ENCODE peak calls at places on chromosomes 12 and 14, in six cellular contexts. T is body of pancreas, K is ovary, R is gastrocnemius medialis, N is uterus, X is tibial nerve. C is an unnamed sample.

GRCh38 chr12:116397148-116397547 is 119.7 kb upstream of the MED13L start:
- DNase-seq in R (no peak), N (no peak), X (no peak), T (no peak), K (no peak), C (no peak)

GRCh38 chr14:90503582-90503981 is 106.8 kb downstream of the CALM1 start:
- DNase-seq in N (no peak), T (peak), R (no peak), X (no peak), K (no peak), C (no peak)

GRCh38 chr14:55366271-55366670 is 45.4 kb downstream of the ATG14 start:
- DNase-seq in R (no peak), K (no peak), N (no peak), X (no peak), T (no peak), C (no peak)

GRCh38 chr12:58310828-58311273 is 369.5 kb downstream of the ATP23 start:
- DNase-seq in R (no peak), T (peak), N (no peak), K (no peak), X (no peak), C (no peak)

GRCh38 chr12:88856201-88856600 is 275.9 kb upstream of the KITLG start:
- DNase-seq in X (no peak), K (no peak), N (no peak), T (no peak), R (no peak), C (no peak)

GRCh38 chr14:98808494-98809407 is 463.2 kb downstream of the BCL11B start:
- DNase-seq in T (no peak), N (no peak), X (no peak), R (no peak), K (no peak), C (no peak)

GRCh38 chr12:117360222-117360550 is 1.2 kb downstream of the NOS1 start:
- DNase-seq in K (no peak), X (no peak), R (no peak), T (no peak), N (no peak), C (no peak)

GRCh38 chr14:59190372-59190771 is 1.9 kb downstream of the DAAM1 start:
- DNase-seq in T (peak), R (no peak), X (no peak), N (peak), K (no peak), C (no peak)

GRCh38 chr12:26373606-26374495 is 178.5 kb downstream of the SSPN start:
- DNase-seq in T (no peak), R (no peak), K (no peak), X (no peak), N (no peak), C (no peak)

GRCh38 chr12:122406701-122407154 is 15.7 kb downstream of the CLIP1 start:
- DNase-seq in K (no peak), X (no peak), N (no peak), R (no peak), T (no peak), C (no peak)

GRCh38 chr12:6745751-6746525 is 7.0 kb downstream of the MLF2 start:
- DNase-seq in X (no peak), N (no peak), K (no peak), R (no peak), T (peak), C (no peak)

GRCh38 chr12:110269622-110270124 is 11.4 kb upstream of the ATP2A2 start:
- DNase-seq in R (peak), K (no peak), X (no peak), N (peak), T (no peak), C (no peak)

GRCh38 chr14:68426661-68427549 is 366.0 kb downstream of the ZFP36L1 start:
- DNase-seq in R (no peak), N (no peak), X (no peak), K (no peak), T (no peak), C (no peak)

GRCh38 chr14:99425272-99425681 is 55.4 kb downstream of the SETD3 start:
- DNase-seq in X (no peak), R (peak), K (no peak), T (peak), N (no peak), C (no peak)

GRCh38 chr12:66863276-66863675 is 184.4 kb upstream of the GRIP1 start:
- DNase-seq in R (no peak), N (no peak), T (no peak), K (no peak), X (no peak), C (no peak)

GRCh38 chr14:60944206-60944605 is 36.7 kb downstream of the TRMT5 start:
- DNase-seq in T (no peak), R (peak), N (no peak), K (no peak), X (no peak), C (no peak)

GRCh38 chr14:53093206-53093605 is 59.9 kb downstream of the DDHD1 start:
- DNase-seq in K (no peak), R (no peak), N (no peak), X (no peak), T (no peak), C (no peak)

GRCh38 chr12:59096246-59096645 is 175.9 kb upstream of the LRIG3 start:
- DNase-seq in N (no peak), T (no peak), X (no peak), K (no peak), R (no peak), C (no peak)

GRCh38 chr14:98219638-98220037 is 1052.4 kb downstream of the BCL11B start:
- DNase-seq in K (no peak), R (no peak), T (no peak), N (no peak), X (no peak), C (no peak)

GRCh38 chr14:99732436-99733220 is 48.5 kb downstream of the CYP46A1 start:
- DNase-seq in R (peak), X (no peak), K (peak), T (no peak), N (peak), C (no peak)

GRCh38 chr14:29637406-29637805 is 290.2 kb downstream of the PRKD1 start:
- DNase-seq in T (peak), K (peak), R (peak), X (peak), N (no peak), C (no peak)

GRCh38 chr12:56282030-56282429 is 15.3 kb downstream of the COQ10A start:
- DNase-seq in X (no peak), T (no peak), R (no peak), K (no peak), N (no peak), C (no peak)

GRCh38 chr14:92074555-92074954 is 31.8 kb downstream of the ATXN3 start:
- DNase-seq in X (no peak), R (no peak), N (no peak), T (no peak), K (no peak), C (no peak)

DNA sequence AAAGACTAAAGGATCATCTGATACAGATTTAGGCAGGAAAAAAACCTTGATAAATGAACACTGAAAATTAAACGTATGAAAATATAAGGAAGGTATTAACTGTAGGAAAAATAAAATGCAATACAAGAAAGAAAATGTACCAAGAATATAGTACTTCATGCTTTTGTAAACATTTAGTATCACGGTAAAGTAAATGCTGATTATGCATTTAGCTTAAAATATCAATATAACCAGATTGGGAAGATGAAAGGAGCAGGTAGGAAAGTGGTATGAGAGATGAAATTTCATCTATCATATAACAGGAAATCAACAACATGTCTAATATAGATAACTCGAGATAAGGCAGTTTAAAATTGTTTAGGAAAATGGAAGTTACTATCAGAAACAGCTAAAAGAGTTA is 38.1 kb upstream of the MTHFD1 start:
- DNase-seq in X (no peak), T (no peak), R (no peak), K (no peak), N (no peak), C (no peak)
- TF ChIP-seq POLR2A in X (no peak), T (no peak), R (no peak), K (no peak), N (no peak), C (no peak)

DNA sequence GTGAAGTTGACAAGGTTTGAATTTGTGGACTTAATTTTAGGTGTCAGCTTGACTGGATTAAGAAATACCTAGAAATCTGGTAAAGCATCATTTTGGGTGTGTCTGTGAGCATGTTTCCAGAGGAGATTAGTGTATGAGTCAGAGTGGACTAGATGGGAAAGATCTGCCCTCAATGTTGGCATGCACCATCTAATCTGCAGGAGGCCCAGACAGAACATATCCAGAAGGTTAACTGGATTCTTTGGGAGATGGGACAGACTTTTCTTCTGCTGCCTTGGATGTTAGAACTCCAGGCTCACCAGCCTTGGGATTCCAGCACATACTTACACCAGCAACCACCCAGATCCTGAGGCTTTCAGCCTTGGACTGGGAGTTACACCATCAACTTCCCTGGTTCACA is 14.1 kb downstream of the SGPP1 start:
- DNase-seq in K (no peak), T (no peak), N (no peak), R (no peak), X (no peak), C (no peak)
- H3K27ac ChIP-seq in K (no peak), T (no peak), N (no peak), R (no peak), X (no peak), C (no peak)

GRCh38 chr14:70831382-70831781 is 22.1 kb upstream of the MAP3K9 start:
- DNase-seq in T (no peak), K (no peak), X (no peak), R (no peak), N (no peak), C (no peak)
- TF ChIP-seq POLR2A in T (no peak), K (no peak), X (no peak), R (no peak), N (no peak), C (no peak)

GRCh38 chr12:106282457-106283097 is 20.0 kb upstream of the TCP11L2 start:
- DNase-seq in N (peak), K (peak), R (peak), X (no peak), T (peak), C (no peak)

GRCh38 chr12:106284294-106285105 is 18.0 kb upstream of the TCP11L2 start:
- DNase-seq in X (no peak), N (no peak), R (no peak), K (no peak), T (no peak), C (no peak)

GRCh38 chr12:106281056-106281782 is 21.3 kb upstream of the TCP11L2 start:
- DNase-seq in R (no peak), T (no peak), N (no peak), X (no peak), K (no peak), C (no peak)

GRCh38 chr12:106276032-106276728 is 26.4 kb upstream of the TCP11L2 start:
- DNase-seq in R (no peak), X (no peak), K (no peak), T (no peak), N (no peak), C (no peak)

DNA sequence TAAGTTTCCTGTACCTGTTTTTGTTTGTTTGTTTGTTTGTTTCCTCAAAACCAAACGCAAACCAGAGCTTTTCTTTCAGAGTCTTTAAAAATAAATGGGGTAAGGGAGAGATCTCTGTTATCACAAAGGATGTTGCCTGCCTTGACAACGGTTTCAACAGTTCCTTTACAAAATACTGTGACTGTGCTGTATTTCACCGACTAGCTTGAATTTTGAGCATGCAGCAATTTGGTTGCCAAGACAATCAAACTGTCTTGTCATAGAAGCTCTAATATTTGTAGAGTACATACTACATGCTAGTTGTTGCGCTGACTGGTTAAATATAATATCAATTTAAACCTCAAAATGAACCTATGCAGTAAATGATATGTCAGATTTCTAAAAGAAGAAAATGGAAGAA is 22.4 kb upstream of the TCP11L2 start:
- DNase-seq in N (no peak), X (no peak), K (no peak), R (no peak), T (no peak), C (no peak)
- H3K27ac ChIP-seq in N (no peak), X (no peak), K (no peak), R (no peak), T (no peak), C (no peak)

GRCh38 chr14:24146978-24147760 is at the start of gene RNF31:
- DNase-seq in T (peak), R (peak), K (peak), X (peak), N (peak), C (peak)
- TF ChIP-seq POLR2A in T (peak), R (peak), K (peak), X (peak), N (peak), C (no peak)

DNA sequence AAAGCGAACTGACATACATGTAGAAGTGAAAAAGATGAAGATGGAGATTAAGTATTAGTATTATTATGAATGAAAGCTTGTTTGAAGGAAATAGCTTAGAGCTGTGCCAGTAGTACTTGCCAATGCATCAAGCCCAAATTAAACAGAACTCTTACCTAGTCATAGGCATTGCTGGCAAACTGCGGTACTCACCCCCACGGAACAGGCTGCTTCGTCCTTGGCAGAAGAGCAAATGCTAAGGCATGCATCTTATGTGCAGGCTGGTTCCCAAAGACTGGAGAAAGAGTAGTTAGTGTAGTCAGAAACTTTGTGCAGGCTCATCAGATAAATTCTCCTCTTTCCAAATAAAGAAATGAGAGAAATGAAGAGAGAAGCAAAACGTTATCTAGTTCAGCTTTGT is 134.8 kb downstream of the CCDC59 start:
- DNase-seq in X (no peak), T (no peak), K (no peak), R (no peak), N (no peak), C (no peak)
- H3K27ac ChIP-seq in X (no peak), T (no peak), K (no peak), R (no peak), N (no peak), C (no peak)

DNA sequence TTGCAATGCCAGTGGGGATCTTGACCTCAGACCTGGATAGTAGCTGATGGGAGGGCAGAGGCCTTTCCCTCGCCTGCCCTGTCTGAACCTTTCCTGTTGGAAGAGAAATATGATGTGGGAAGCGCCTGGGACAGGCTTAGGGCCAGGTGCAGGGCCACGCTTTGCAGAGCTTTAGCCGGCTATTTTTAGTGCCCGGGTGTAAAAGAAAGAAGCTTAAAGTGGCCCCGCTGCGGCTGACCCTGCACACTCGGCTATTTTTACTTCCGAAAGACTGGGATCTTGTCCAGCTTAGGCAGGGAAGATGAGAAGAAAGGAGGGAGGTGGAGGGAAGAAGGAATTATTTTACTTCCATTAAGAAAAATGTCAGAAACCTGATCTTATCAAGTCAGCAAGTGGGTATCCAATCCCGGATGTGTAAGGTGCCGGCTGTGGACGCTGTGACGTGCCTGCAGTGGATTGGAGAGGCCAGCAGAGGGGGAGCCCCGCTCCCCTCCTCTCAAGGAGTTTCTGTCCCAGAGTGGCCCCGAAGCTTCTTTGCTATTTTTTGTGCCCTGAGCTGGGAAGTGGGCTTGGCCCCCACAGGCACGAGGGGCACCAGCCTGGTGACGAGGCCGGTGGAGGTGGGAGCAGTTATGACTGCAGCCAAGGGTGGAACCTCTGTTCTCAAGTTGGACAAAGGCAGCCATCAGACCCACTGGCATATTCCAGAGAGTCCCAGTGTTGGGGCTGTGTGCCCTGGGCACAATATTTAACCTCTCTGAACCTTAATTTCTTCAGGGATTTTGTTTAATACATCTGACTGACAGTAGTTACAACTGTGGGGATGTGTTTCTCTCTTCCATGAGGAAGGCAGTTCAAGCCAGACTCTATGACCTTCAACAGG is 97.7 kb downstream of the ESRRB start:
- DNase-seq in N (no peak), K (no peak), T (no peak), X (no peak), R (peak), C (no peak)
- TF ChIP-seq POLR2A in N (no peak), K (no peak), T (no peak), X (no peak), R (no peak), C (no peak)

DNA sequence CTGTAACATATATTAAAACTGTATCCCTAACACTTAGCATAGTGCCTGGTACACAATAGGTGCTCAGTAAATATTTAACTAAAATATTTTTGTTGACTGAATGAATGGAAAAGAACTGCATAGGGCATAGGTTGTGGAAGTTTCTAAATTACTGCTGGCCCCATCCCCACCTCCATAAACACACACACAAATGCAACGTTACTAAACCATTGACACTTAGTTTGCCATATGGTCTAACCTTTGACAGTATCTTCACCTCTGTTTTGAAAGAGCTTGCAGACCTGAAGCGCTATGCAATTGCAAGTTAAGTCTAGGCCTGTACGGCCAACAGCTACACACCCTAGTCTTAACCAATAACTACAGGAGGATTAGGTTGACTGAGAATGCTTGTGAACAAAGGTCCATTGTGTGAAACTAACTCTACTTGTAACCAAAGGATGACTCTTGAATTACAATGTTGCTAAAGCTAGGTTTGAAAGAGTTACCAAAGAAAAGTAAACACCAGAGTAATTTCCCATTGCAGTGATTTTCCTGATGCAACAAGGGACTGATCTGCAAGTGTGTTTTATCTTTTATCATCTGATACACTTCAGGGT is 924 bp upstream of the MANSC1 start:
- DNase-seq in K (no peak), N (no peak), T (no peak), X (no peak), R (no peak), C (no peak)
- H3K27ac ChIP-seq in K (no peak), N (peak), T (peak), X (peak), R (no peak), C (peak)

GRCh38 chr12:133130808-133131128 is 341 bp downstream of the ZNF10 start:
- DNase-seq in K (peak), N (no peak), X (peak), T (peak), R (peak), C (peak)
- TF ChIP-seq POLR2A in K (no peak), N (no peak), X (no peak), T (no peak), R (no peak), C (no peak)

GRCh38 chr12:113170926-113171325 is 14.4 kb downstream of the DDX54 start:
- DNase-seq in N (no peak), K (no peak), R (no peak), T (no peak), X (no peak), C (no peak)

GRCh38 chr12:113172185-113172584 is 13.1 kb downstream of the DDX54 start:
- DNase-seq in K (no peak), X (no peak), R (no peak), T (no peak), N (no peak), C (no peak)

GRCh38 chr12:113174461-113175384 is 10.6 kb downstream of the DDX54 start:
- DNase-seq in N (peak), T (peak), K (peak), X (peak), R (peak), C (no peak)

GRCh38 chr12:113171543-113171942 is 13.7 kb downstream of the DDX54 start:
- DNase-seq in K (no peak), N (no peak), T (no peak), R (no peak), X (no peak), C (no peak)

DNA sequence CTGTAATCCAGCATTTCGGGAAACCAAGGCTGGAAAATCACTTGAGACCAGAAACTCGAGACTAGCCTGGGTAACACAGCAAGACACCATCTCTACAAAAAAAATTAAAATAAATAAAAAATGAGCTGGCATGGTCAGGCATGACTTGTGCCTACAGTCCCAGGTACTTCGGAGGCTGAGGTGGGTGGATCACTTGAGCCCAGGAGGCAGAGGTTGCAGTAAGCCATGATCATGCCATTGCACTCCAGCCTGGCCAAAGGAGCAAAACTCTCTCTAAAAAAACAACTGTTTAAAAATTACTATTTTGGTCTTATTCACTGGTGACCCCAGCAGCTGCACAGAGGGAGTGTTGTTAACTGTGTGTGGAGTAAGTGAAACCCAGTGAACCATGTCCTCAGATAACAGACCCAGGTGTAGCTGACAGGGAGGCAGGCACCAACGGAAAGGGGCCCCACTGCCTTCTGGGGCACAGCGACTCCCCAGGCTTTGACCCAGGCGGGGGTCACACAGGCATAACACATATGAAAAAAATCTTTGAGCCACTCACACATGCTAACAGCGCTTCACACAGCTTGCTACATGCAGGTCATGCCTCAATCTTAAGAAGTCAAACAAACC is 12.1 kb downstream of the DDX54 start:
- DNase-seq in N (no peak), R (no peak), T (no peak), X (no peak), K (no peak), C (no peak)
- H3K27ac ChIP-seq in N (no peak), R (no peak), T (no peak), X (no peak), K (no peak), C (no peak)